ENCODE peak calls at places on chromosomes 7 and 10, in ten cellular contexts. S is H1, B is mucosa of descending colon, I is fibroblast of lung, W is nephron progenitor cell, R is AG09309, K is lower leg skin, N is heart right ventricle, Z is cardiac fibroblast, E is A673. T is an unnamed sample.
A peak's percentile ranks its signal among the peaks of the same experiment; 100 is the strongest.

GRCh38 chr7:74355091-74355490 is 65.9 kb downstream of the CLIP2 start:
- DNase-seq in S (no peak), B (peak; percentile 13), I (peak; percentile 83), W (no peak), R (peak; percentile 27), K (no peak), N (no peak), Z (peak; percentile 85), E (peak; percentile 86), T (no peak)

GRCh38 chr7:35251606-35252310 is 2.1 kb downstream of the TBX20 start:
- DNase-seq in S (peak; percentile 46), B (no peak), I (no peak), W (no peak), R (no peak), K (no peak), N (no peak), Z (peak; percentile 66), E (no peak), T (no peak)

GRCh38 chr10:5076615-5077014 is 17.6 kb upstream of the AKR1C3 start:
- DNase-seq in S (no peak), B (no peak), I (peak; percentile 81), W (no peak), R (peak; percentile 32), K (no peak), N (no peak), Z (peak; percentile 18), E (peak; percentile 25), T (no peak)

GRCh38 chr7:36686499-36686898 is 37.8 kb downstream of the AOAH start:
- DNase-seq in S (no peak), B (no peak), I (peak; percentile 75), W (no peak), R (no peak), K (no peak), N (no peak), Z (peak; percentile 2), E (no peak), T (no peak)

GRCh38 chr7:134140889-134141867 is 14.0 kb downstream of the LRGUK start:
- DNase-seq in S (peak; percentile 92), B (peak; percentile 83), I (peak; percentile 33), W (peak; percentile 80), R (no peak), K (peak; percentile 37), N (peak; percentile 53), Z (peak; percentile 69), E (peak; percentile 47), T (no peak)

GRCh38 chr7:92843034-92843760 is 6.8 kb upstream of the CDK6 start:
- DNase-seq in S (no peak), B (no peak), I (peak; percentile 91), W (no peak), R (no peak), K (no peak), N (no peak), Z (peak; percentile 31), E (no peak), T (no peak)

GRCh38 chr7:16438988-16439387 is 17.6 kb upstream of the CRPPA start:
- DNase-seq in S (no peak), B (no peak), I (no peak), W (no peak), R (no peak), K (no peak), N (no peak), Z (no peak), E (no peak), T (no peak)

GRCh38 chr10:94673614-94674321 is 9.8 kb upstream of the CYP2C18 start:
- DNase-seq in S (no peak), B (no peak), I (no peak), W (no peak), R (no peak), K (no peak), N (no peak), Z (no peak), E (no peak), T (no peak)

GRCh38 chr10:44083719-44084400 is 301.0 kb downstream of the CXCL12 start:
- DNase-seq in S (no peak), B (no peak), I (no peak), W (no peak), R (no peak), K (no peak), N (no peak), Z (no peak), E (no peak), T (no peak)

GRCh38 chr10:35822316-35822715 is 180.2 kb upstream of the FZD8 start:
- DNase-seq in S (peak; percentile 74), B (peak; percentile 14), I (peak; percentile 56), W (peak; percentile 60), R (peak; percentile 29), K (peak; percentile 85), N (peak; percentile 67), Z (peak; percentile 87), E (peak; percentile 79), T (no peak)

DNA sequence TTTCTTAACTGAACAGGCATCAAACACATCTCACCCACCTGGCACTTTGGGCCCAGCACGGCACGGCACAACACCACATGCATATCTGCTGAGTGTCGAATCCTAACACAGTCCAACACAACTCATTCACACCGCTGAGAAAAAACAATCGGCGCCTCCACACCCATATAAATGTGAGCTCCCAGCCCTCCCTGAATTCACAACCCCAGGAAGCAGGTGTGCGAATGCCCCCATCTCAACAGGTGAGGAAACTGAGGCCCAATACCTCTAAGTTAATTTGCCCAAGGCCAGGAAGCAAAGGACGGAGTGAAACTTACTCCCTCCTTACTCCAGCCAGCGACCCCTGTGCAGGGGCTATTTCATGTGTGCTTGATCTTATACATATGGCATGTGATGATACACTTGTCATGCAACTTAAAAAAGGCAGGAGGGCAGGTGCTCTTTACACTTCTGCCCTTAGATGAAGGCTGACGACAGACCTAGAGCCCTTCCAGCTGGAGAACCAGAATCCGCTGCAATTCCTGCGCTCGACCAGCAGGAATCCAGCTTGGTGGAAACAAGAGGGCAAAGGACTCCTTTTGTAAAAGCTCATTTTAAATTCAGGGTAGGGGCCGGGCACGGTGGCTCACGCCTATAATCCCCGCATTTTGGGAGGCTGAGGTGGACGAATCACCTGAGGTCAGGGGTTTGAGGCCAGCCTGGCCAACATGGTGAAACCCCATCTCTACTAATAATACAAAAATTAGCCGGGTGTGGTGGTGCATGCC is 116.0 kb downstream of the LARP4B start:
- DNase-seq in S (no peak), B (no peak), I (no peak), W (no peak), R (no peak), K (no peak), N (no peak), Z (no peak), E (no peak), T (no peak)
- TF ChIP-seq CTCF in S (peak; percentile 17), B (no peak), I (peak; percentile 28), W (peak; percentile 22), R (peak; percentile 10), K (no peak), N (no peak), Z (peak; percentile 24), E (peak; percentile 15), T (no peak)

GRCh38 chr7:7330997-7331396 is 148.7 kb downstream of the C1GALT1 start:
- DNase-seq in S (no peak), B (peak; percentile 16), I (no peak), W (no peak), R (no peak), K (no peak), N (no peak), Z (no peak), E (no peak), T (no peak)
- TF ChIP-seq CTCF in S (no peak), B (no peak), I (no peak), W (no peak), R (no peak), K (no peak), N (no peak), Z (peak; percentile 7), E (no peak), T (no peak)

GRCh38 chr10:89536013-89536354 is 590 bp upstream of the SLC16A12 start:
- DNase-seq in S (no peak), B (no peak), I (no peak), W (no peak), R (no peak), K (no peak), N (no peak), Z (no peak), E (no peak), T (no peak)

GRCh38 chr10:89543841-89544240 is 8.4 kb upstream of the SLC16A12 start:
- DNase-seq in S (no peak), B (no peak), I (no peak), W (no peak), R (no peak), K (no peak), N (no peak), Z (no peak), E (no peak), T (no peak)

GRCh38 chr10:89535185-89536012 is at the start of gene SLC16A12:
- DNase-seq in S (peak; percentile 80), B (no peak), I (peak; percentile 29), W (peak; percentile 78), R (no peak), K (no peak), N (peak; percentile 26), Z (peak; percentile 22), E (peak; percentile 36), T (peak; percentile 61)

GRCh38 chr10:89537361-89537760 is 2.0 kb upstream of the SLC16A12 start:
- DNase-seq in S (no peak), B (no peak), I (no peak), W (no peak), R (no peak), K (no peak), N (no peak), Z (no peak), E (no peak), T (no peak)

GRCh38 chr10:89540550-89540949 is 5.2 kb upstream of the SLC16A12 start:
- DNase-seq in S (no peak), B (no peak), I (peak; percentile 80), W (no peak), R (no peak), K (no peak), N (no peak), Z (no peak), E (no peak), T (no peak)
- TF ChIP-seq CTCF in S (no peak), B (no peak), I (no peak), W (no peak), R (no peak), K (no peak), N (no peak), Z (no peak), E (no peak), T (no peak)

GRCh38 chr7:111676167-111676566 is 113.9 kb upstream of the IMMP2L start:
- DNase-seq in S (no peak), B (no peak), I (no peak), W (no peak), R (no peak), K (no peak), N (no peak), Z (no peak), E (no peak), T (no peak)

GRCh38 chr7:111678281-111678680 is 116.0 kb upstream of the IMMP2L start:
- DNase-seq in S (no peak), B (no peak), I (peak; percentile 54), W (no peak), R (no peak), K (no peak), N (no peak), Z (peak; percentile 23), E (no peak), T (no peak)

GRCh38 chr7:111676811-111677210 is 114.5 kb upstream of the IMMP2L start:
- DNase-seq in S (no peak), B (no peak), I (no peak), W (no peak), R (no peak), K (no peak), N (no peak), Z (no peak), E (no peak), T (no peak)

GRCh38 chr7:111678986-111679385 is 116.7 kb upstream of the IMMP2L start:
- DNase-seq in S (no peak), B (no peak), I (peak; percentile 20), W (no peak), R (no peak), K (no peak), N (no peak), Z (peak; percentile 5), E (no peak), T (no peak)

GRCh38 chr7:111677848-111678247 is 115.6 kb upstream of the IMMP2L start:
- DNase-seq in S (no peak), B (no peak), I (no peak), W (no peak), R (no peak), K (no peak), N (no peak), Z (peak; percentile 5), E (no peak), T (no peak)
- TF ChIP-seq CTCF in S (no peak), B (no peak), I (no peak), W (no peak), R (no peak), K (no peak), N (no peak), Z (no peak), E (no peak), T (no peak)